ENCODE peak calls at places on chromosomes 4 and X, in five cellular contexts. G, T, M, L and I are unnamed samples. For H3K9me3, the result is how much of the 10 kb centered on the place peaks cover.

GRCh38 chr4:40550900-40551546 is 78.6 kb downstream of the RBM47 start:
- DNase-seq in M (no peak), L (no peak), T (peak), G (no peak), I (peak)

GRCh38 chr4:83252782-83253405 is 31.7 kb downstream of the COQ2 start:
- DNase-seq in M (peak), T (peak), G (peak), L (peak), I (peak)

GRCh38 chr4:101670897-101671296 is 119.6 kb upstream of the BANK1 start:
- DNase-seq in T (no peak), L (no peak), G (no peak), M (no peak), I (no peak)

GRCh38 chrX:16671005-16671404 is 21.0 kb downstream of the S100G start:
- DNase-seq in T (peak), L (no peak), G (no peak), M (no peak), I (peak)

GRCh38 chrX:119402588-119402987 is 3.5 kb downstream of the SLC25A43 start:
- DNase-seq in L (no peak), G (no peak), T (no peak), M (no peak), I (no peak)

GRCh38 chr4:10093801-10094552 is 22.6 kb downstream of the WDR1 start:
- DNase-seq in M (no peak), L (no peak), T (peak), G (no peak), I (peak)

GRCh38 chrX:30973784-30974427 is 84.9 kb upstream of the TAB3 start:
- DNase-seq in M (no peak), T (no peak), L (no peak), G (no peak), I (no peak)

GRCh38 chr4:89140168-89140759 is 28.9 kb downstream of the TIGD2 start:
- DNase-seq in M (no peak), L (no peak), T (no peak), G (no peak), I (no peak)

GRCh38 chrX:130393451-130394074 is 8.1 kb upstream of the GPR119 start:
- DNase-seq in M (peak), L (no peak), T (peak), G (peak), I (peak)

GRCh38 chr4:41216294-41217019 is 2.1 kb upstream of the APBB2 start:
- DNase-seq in M (peak), G (peak), T (peak), L (peak), I (peak)

GRCh38 chrX:17718649-17719165 is 18.6 kb upstream of the SCML1 start:
- DNase-seq in M (no peak), L (no peak), T (no peak), G (no peak), I (no peak)

GRCh38 chr4:5051692-5052423 is 578 bp downstream of the STK32B start:
- DNase-seq in T (peak), G (peak), L (peak), M (no peak), I (peak)

GRCh38 chr4:176443117-176443516 is 123.4 kb downstream of the SPCS3 start:
- DNase-seq in T (peak), G (no peak), L (no peak), M (no peak), I (peak)

GRCh38 chr4:3765271-3766206 is 646 bp upstream of the ADRA2C start:
- DNase-seq in M (no peak), T (peak), G (peak), L (peak), I (peak)

GRCh38 chr4:108044951-108045686 is 55.4 kb downstream of the HADH start:
- DNase-seq in G (no peak), T (no peak), M (no peak), L (no peak), I (no peak)

GRCh38 chr4:69860007-69860406 is at the start of gene SULT1E1:
- DNase-seq in M (no peak), T (peak), G (no peak), L (no peak), I (no peak)

GRCh38 chrX:53166103-53166502 is 58.9 kb downstream of the KDM5C start:
- DNase-seq in L (no peak), M (no peak), T (no peak), G (no peak), I (no peak)

GRCh38 chr4:38109896-38110295 is 149.7 kb downstream of the PTTG2 start:
- DNase-seq in M (no peak), G (no peak), L (peak), T (no peak), I (peak)

GRCh38 chr4:128921954-128922353 is 112.5 kb downstream of the JADE1 start:
- DNase-seq in G (no peak), T (no peak), L (no peak), M (no peak), I (no peak)

GRCh38 chr4:143251781-143252180 is 67.1 kb downstream of the USP38 start:
- DNase-seq in T (peak), G (no peak), L (no peak), M (no peak), I (no peak)

GRCh38 chr4:149801416-149801815 is 14.2 kb downstream of the IQCM start:
- DNase-seq in G (no peak), M (no peak), L (no peak), T (no peak), I (no peak)

GRCh38 chrX:69022430-69022829 is 142.8 kb downstream of the PJA1 start:
- DNase-seq in M (no peak), G (no peak), L (no peak), T (no peak), I (no peak)

GRCh38 chr4:95761871-95762270 is 78.0 kb upstream of the PDHA2 start:
- DNase-seq in M (no peak), L (no peak), T (peak), G (no peak), I (peak)

GRCh38 chrX:57329008-57329407 is 42.5 kb downstream of the FAAH2 start:
- DNase-seq in L (no peak), T (no peak), G (no peak), M (no peak), I (no peak)
- H3K9me3 ChIP-seq in L (under half), T (under half), G (under half), M (under half), I (under half)

DNA sequence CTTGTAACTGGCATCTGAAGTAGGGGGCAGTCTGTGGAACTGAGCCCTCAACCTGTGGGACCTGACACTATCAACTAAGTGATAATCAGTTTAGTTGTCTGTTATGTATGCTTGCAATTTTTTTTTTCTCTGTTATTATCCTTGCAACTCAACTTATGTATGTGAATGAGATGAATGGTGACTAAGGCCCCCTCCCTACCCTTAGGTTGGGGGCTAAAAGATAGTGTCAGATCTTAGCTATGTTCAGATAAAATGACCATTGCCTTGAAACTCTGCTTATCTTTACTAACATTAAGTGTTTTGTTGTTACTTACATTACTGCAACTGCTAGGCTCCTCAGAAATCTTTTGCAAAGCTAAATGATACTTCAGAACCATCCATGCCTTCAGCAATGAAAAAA is 31.5 kb downstream of the TMEM184C start:
- DNase-seq in G (no peak), L (no peak), M (no peak), T (no peak), I (no peak)
- H3K4ac ChIP-seq in G (no peak), L (no peak), M (no peak), T (no peak), I (no peak)

DNA sequence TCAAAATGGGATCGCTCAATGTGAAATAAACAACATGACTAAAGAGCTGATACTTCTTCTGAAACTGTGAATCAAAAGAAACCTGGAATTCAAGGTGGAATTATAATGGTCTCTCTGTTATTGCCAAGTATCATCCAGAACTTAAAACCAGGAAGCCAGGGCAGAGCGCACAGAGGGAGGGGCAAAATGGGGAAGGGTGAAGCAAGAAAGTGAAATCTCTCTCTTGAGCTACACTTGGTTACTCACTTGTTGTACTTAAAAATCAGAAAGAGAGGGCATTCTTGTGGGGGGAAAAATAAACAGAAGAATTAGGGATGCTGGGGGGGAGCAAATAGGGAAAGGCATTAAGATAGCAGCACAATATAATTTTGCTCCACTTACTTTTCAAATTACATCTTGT is 269.9 kb downstream of the MAPK10 start:
- DNase-seq in M (no peak), L (no peak), T (peak), G (no peak), I (peak)
- H2AFZ ChIP-seq in M (no peak), L (no peak), T (peak), G (no peak), I (no peak)

GRCh38 chr4:110619001-110619350 is 3.9 kb downstream of the PITX2 start:
- DNase-seq in G (no peak), M (no peak), T (no peak), L (no peak), I (no peak)
- H3K9me3 ChIP-seq in G (under half), M (under half), T (under half), L (under half), I (under half)

GRCh38 chr4:76758996-76759395 is 138.9 kb downstream of the SOWAHB start:
- DNase-seq in G (no peak), L (no peak), M (no peak), T (no peak), I (no peak)

GRCh38 chr4:76760214-76760613 is 137.7 kb downstream of the SOWAHB start:
- DNase-seq in T (no peak), G (no peak), M (no peak), L (no peak), I (no peak)

GRCh38 chr4:76765473-76766183 is 132.3 kb downstream of the SOWAHB start:
- DNase-seq in G (no peak), T (peak), M (no peak), L (no peak), I (no peak)

GRCh38 chr4:76764251-76764650 is 133.7 kb downstream of the SOWAHB start:
- DNase-seq in M (no peak), G (no peak), L (peak), T (peak), I (peak)

DNA sequence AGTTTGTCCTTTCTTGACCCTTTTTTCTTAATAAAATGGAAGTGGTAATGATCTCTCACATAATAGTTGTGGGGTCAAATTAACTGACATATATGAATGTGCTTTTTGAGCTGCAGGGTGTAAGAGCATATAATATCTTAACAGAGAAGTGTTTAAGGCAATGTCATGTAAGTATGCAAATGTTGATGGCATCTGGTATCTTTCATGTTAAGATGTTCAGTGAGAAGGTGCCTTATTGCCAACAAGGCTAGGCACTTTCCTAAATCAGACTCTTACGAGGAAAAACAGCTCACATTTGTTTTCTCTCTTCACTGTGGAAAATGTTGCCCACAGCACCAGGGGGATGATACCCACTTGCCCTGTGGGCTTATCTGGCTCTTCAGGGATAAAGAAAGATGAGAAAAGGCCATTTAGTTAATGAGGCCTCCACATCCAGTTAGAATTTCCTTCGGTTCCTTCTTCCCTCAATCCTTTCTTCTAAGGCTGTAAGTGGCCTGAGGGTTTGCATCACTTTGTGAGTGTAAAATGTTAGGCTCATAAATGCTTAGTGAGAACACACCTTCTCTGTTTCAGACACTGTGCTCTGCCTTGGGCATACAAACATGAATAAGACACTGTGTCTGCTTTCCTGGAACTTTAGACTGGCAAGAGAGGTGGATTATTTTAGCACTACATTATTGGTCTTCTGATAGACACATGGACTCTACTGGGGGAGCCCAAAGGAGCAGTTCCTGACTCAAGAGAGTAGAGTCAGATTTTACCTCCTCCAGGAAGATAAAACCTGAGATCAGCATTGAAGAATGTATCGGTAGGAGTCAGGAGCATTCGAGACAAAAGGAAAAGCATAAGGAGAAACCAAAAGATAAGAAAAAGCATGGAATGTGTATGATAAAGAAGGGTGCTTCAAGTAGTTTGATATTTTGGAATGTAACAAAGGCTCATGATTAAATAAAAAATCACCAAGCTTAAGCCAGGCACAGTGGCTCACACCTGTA is 135.5 kb downstream of the SOWAHB start:
- DNase-seq in G (no peak), T (no peak), L (no peak), M (no peak), I (no peak)
- H3K4ac ChIP-seq in G (no peak), T (peak), L (no peak), M (no peak), I (peak)

DNA sequence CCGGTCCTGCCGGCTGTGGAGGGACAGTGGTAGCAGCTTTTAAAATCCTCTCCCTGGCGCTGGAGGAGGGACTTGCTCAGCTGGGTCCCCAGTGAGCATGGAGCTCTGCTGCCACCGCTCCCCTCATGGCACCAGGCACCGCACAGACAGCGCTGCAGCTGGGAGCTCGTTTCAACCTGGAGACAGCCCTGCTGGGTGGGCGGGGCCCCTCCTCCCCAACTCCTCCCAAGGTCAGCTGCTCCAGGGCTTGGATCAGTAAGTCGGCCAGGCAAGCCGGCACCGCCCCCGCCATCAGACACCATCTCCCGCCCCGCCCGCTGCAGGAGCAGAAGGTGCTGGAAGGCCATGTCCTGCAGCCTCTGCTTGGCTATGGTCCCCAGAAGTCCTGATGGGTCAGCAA is 16.4 kb downstream of the ZFYVE28 start:
- DNase-seq in T (no peak), L (peak), M (peak), G (peak), I (peak)
- H2AFZ ChIP-seq in T (peak), L (peak), M (no peak), G (no peak), I (peak)

GRCh38 chrX:485368-485767 is 98.7 kb upstream of the PPP2R3B start:
- DNase-seq in T (no peak), G (no peak), M (no peak), L (no peak), I (no peak)
- H3K9me3 ChIP-seq in T (under half), G (under half), M (under half), L (under half), I (under half)

DNA sequence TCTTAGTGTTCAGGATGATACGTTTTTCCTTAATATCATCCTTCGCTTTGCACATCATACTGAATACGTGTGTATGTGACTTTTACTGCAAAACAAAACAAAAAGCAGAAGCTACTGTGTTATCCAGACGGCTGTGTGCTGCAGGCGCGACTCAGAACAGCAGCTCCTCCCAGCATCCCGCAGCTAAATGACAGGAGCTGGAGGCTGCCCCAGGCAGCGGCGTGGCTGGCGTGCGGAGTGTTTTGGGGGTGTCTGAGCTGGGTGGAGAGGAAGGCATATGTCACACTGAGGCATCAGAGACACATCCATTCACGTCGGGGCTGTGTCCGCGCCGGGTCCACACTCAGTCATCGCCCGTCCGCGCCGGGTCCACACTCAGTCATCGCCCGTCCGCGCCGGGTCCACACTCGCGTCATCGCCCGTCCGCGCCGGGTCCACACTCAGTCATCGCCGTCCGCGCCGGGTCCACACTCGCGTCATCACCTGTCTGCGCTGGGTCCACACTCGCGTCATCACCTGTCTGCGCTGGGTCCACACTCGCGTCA is 16.6 kb downstream of the PCGF3 start:
- DNase-seq in M (no peak), T (no peak), G (no peak), L (no peak), I (no peak)
- H3K4ac ChIP-seq in M (no peak), T (no peak), G (no peak), L (no peak), I (no peak)

GRCh38 chrX:103828529-103828928 is 3.5 kb downstream of the RAB9B start:
- DNase-seq in L (no peak), G (no peak), T (no peak), M (no peak), I (no peak)

GRCh38 chrX:103825881-103826280 is 6.2 kb downstream of the RAB9B start:
- DNase-seq in G (no peak), L (no peak), T (no peak), M (no peak), I (no peak)

GRCh38 chrX:103830848-103831247 is 1.2 kb downstream of the RAB9B start:
- DNase-seq in M (no peak), L (no peak), G (no peak), T (no peak), I (no peak)

GRCh38 chrX:103831803-103832544 is at the start of gene RAB9B:
- DNase-seq in L (peak), M (no peak), G (peak), T (peak), I (peak)

DNA sequence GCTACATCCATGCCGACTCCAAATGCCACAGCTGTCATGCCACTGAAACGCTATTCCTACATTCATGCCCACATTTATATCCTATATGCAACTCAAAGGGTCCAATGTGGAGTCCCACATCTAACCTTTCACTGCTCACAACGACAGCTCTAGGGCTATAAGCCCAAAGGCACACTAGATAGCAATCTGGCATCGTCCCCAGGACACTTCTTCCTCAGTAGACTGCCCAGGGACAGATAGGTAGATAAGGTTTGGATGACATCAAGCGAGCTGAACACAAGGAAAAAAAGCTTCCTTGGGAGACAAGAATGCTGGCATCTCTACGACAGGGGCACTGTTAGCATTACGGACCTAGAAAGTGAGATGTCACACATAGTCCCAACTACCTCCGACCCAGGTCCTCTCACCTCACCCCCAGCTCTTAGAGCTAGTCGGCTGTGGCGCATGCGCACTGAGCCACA is 685 bp downstream of the RAB9B start:
- DNase-seq in G (no peak), L (no peak), M (peak), T (no peak), I (no peak)
- H2AFZ ChIP-seq in G (no peak), L (peak), M (peak), T (peak), I (no peak)

GRCh38 chrX:47976254-47977151 is 27.3 kb downstream of the ZNF182 start:
- DNase-seq in G (no peak), M (no peak), L (no peak), T (no peak), I (no peak)
- H3K9me3 ChIP-seq in G (half or more), M (under half), L (under half), T (half or more), I (half or more)